ENCODE peak calls at places on chromosome 19, in four cellular contexts. Z, S, O and J are unnamed samples.

GRCh38 chr19:19817357-19817756 is 4.2 kb downstream of the ZNF506 start:
- DNase-seq in O (no peak), S (peak), Z (peak), J (peak)

GRCh38 chr19:42198676-42199439 is 18.6 kb downstream of the DEDD2 start:
- DNase-seq in S (peak), Z (peak), O (no peak), J (peak)

GRCh38 chr19:16920816-16921529 is 32.2 kb downstream of the F2RL3 start:
- DNase-seq in S (no peak), Z (no peak), O (peak), J (no peak)

GRCh38 chr19:50899549-50899948 is 11.6 kb downstream of the KLK4 start:
- DNase-seq in O (no peak), S (no peak), Z (no peak), J (no peak)

GRCh38 chr19:49338023-49338677 is 2.9 kb downstream of the CD37 start:
- DNase-seq in O (no peak), S (no peak), Z (no peak), J (no peak)

GRCh38 chr19:45172611-45173208 is 5.3 kb downstream of the TRAPPC6A start:
- DNase-seq in S (no peak), O (no peak), Z (no peak), J (no peak)

GRCh38 chr19:18649371-18650047 is 12.7 kb downstream of the KLHL26 start:
- DNase-seq in O (no peak), S (no peak), Z (no peak), J (no peak)

GRCh38 chr19:38172001-38172400 is 52.0 kb downstream of the DPF1 start:
- DNase-seq in S (no peak), O (no peak), Z (no peak), J (no peak)

GRCh38 chr19:54521860-54522513 is 19.4 kb downstream of the LAIR2 start:
- DNase-seq in O (no peak), S (no peak), Z (no peak), J (no peak)

GRCh38 chr19:47284324-47284899 is 9.7 kb downstream of the INAFM1 start:
- DNase-seq in O (peak), S (peak), Z (peak), J (peak)

GRCh38 chr19:42528354-42529247 is at the start of gene CEACAM1:
- DNase-seq in S (peak), Z (no peak), O (no peak), J (peak)

GRCh38 chr19:42216653-42217521 is 590 bp downstream of the DEDD2 start:
- DNase-seq in Z (no peak), O (no peak), S (no peak), J (no peak)

GRCh38 chr19:50759886-50760285 is 10.4 kb upstream of the GPR32 start:
- DNase-seq in Z (no peak), O (no peak), S (no peak), J (peak)

DNA sequence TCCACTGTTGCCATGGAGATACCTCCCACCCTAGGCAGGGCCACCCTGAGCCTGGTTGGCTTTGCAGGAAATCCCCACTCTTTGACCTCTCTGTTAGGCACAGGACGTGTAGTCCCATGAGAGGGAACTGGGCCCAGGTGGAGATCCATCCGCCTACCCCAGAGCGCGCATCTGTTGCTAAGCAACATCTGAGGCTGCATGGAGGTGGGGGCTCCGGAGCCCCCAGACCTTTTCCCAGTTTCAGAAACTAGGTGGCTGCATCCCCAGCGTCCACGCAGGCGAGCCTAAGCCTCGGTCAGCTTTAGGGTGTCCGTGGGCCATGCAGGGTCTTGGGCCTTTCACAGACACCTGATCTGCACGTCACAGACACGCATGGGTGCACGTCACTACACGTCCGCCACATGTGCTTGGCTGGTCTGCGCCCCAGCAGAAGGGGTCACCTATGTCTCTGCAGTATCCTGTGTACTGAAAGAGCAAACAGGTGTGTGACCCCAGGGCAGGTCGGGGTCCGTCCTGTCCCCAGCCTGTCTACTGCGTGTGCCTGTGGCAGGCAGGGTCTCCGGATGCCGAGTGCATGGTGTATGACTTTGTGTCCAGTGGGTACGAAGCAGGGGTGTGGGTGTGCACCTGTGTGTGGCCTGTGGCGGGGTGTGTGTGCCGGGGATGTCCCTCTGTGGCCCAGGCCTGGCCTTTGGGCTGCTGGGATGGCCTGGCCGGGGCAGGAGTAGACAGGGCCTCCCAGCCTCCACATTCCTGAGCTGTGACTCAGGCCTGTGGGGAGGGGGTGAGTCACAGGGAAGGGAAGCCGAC is 4.1 kb upstream of the CIRBP start:
- DNase-seq in O (no peak), Z (no peak), S (no peak), J (no peak)
- H3K4me3 ChIP-seq in O (peak), Z (no peak), S (no peak), J (no peak)

GRCh38 chr19:4444765-4445741 is 12.5 kb downstream of the UBXN6 start:
- DNase-seq in S (no peak), O (no peak), Z (no peak), J (no peak)
- H3K4me3 ChIP-seq in S (no peak), O (no peak), Z (no peak), J (no peak)

GRCh38 chr19:34180273-34180672 is 8.0 kb downstream of the LSM14A start:
- DNase-seq in O (no peak), Z (no peak), S (no peak), J (no peak)

GRCh38 chr19:34179066-34179465 is 6.8 kb downstream of the LSM14A start:
- DNase-seq in O (no peak), Z (no peak), S (no peak), J (no peak)

GRCh38 chr19:34180709-34181108 is 8.4 kb downstream of the LSM14A start:
- DNase-seq in S (no peak), Z (no peak), O (no peak), J (no peak)

GRCh38 chr19:34176581-34176980 is 4.3 kb downstream of the LSM14A start:
- DNase-seq in S (no peak), Z (no peak), O (no peak), J (no peak)

GRCh38 chr19:34178276-34178614 is 5.9 kb downstream of the LSM14A start:
- DNase-seq in Z (no peak), O (no peak), S (no peak), J (no peak)
- H3K4me3 ChIP-seq in Z (peak), O (no peak), S (no peak), J (no peak)

GRCh38 chr19:56732974-56733373 is 61.4 kb upstream of the ZNF835 start:
- DNase-seq in Z (no peak), S (no peak), O (no peak), J (peak)
- H3K4me3 ChIP-seq in Z (no peak), S (no peak), O (no peak), J (no peak)

GRCh38 chr19:10420444-10421239 is at the start of gene PDE4A:
- DNase-seq in Z (peak), S (no peak), O (no peak), J (peak)

GRCh38 chr19:10421240-10421948 is 1.1 kb downstream of the PDE4A start:
- DNase-seq in O (no peak), Z (no peak), S (no peak), J (no peak)

GRCh38 chr19:10418281-10419199 is 1.8 kb upstream of the PDE4A start:
- DNase-seq in O (no peak), Z (no peak), S (no peak), J (no peak)

GRCh38 chr19:10419200-10419645 is 1.1 kb upstream of the PDE4A start:
- DNase-seq in Z (no peak), S (no peak), O (no peak), J (no peak)

DNA sequence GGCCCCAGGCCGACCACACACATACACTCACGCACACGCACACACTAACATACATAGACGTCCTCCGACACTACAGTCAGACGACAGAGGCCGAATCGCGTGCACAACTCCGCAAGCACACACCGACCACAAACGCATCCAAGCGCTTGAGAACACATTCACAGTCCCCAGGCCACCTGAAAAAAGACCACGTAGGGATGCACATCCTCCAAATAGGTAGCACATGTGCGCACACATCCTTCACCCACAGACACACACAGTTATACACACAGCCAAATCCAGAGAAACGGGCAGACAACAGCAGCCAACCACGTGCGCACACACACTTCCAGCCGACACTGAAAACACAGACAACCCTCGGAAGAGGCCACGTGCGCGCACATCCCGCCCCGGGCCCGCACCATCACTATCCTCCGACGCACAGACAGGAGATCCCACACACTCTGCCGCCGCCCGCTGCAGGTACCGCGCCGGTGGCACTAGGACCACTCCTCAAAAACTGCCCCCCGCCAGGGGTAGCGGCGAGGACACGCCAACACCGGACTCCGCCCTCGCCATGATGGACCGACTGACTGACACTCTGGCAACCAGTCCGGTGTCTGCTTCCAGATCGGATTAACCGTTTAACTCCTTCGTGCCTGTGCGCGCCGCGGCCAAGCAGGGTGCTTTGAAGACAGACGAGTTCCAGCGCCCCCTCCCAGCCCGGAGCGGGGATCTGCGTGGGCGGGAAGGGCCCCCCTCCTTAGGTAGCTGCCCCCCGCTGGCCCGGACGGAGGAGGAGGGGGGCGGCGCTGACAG is 493 bp upstream of the PDE4A start:
- DNase-seq in S (no peak), O (no peak), Z (no peak), J (peak)
- H3K4me3 ChIP-seq in S (peak), O (peak), Z (peak), J (peak)

GRCh38 chr19:1860821-1861598 is 2.4 kb downstream of the KLF16 start:
- DNase-seq in O (no peak), Z (no peak), S (no peak), J (no peak)

GRCh38 chr19:1860133-1860775 is 3.1 kb downstream of the KLF16 start:
- DNase-seq in S (no peak), O (no peak), Z (no peak), J (no peak)

GRCh38 chr19:1862424-1863307 is 713 bp downstream of the KLF16 start:
- DNase-seq in O (no peak), S (no peak), Z (peak), J (no peak)

GRCh38 chr19:1862068-1862423 is 1.3 kb downstream of the KLF16 start:
- DNase-seq in O (no peak), Z (no peak), S (no peak), J (no peak)

GRCh38 chr19:1861599-1862031 is 1.8 kb downstream of the KLF16 start:
- DNase-seq in O (no peak), S (no peak), Z (no peak), J (no peak)
- H3K4me3 ChIP-seq in O (peak), S (peak), Z (peak), J (peak)

GRCh38 chr19:1774999-1775772 is 21.9 kb downstream of the ONECUT3 start:
- DNase-seq in S (no peak), Z (no peak), O (no peak), J (no peak)
- H3K4me3 ChIP-seq in S (no peak), Z (no peak), O (no peak), J (no peak)